ENCODE peak calls at places on chromosomes 6 and 20, in eight cellular contexts. One of them, this sample, is unnamed.
A peak's percentile ranks its signal among the peaks of the same experiment; 100 is the strongest.

GRCh38 chr6:90940812-90941481 is 354.1 kb upstream of the MAP3K7 start:
- DNase-seq in NCI-H1092 treated with DMSO at 0.1 percent for 48 hours: peak; percentile 77
- DNase-seq in EH: peak; percentile 14
- DNase-seq in HS-5: peak; percentile 68
- DNase-seq in stimulated activated CD8-positive, alpha-beta memory T cell treated with anti-CD3 and anti-CD28 coated beads, Interleukin-15, amount 100 ng/mL, for 4 hours: no peak
- DNase-seq in central memory CD4-positive, alpha-beta T cell: peak; percentile 59
- DNase-seq in effector memory CD8-positive, alpha-beta T cell: no peak
- DNase-seq in NCI-H1105: peak; percentile 29
- DNase-seq in this sample: peak; percentile 51

GRCh38 chr20:16215056-16215455 is 358.2 kb downstream of the KIF16B start:
- DNase-seq in effector memory CD8-positive, alpha-beta T cell: no peak
- DNase-seq in HS-5: no peak
- DNase-seq in central memory CD4-positive, alpha-beta T cell: no peak
- DNase-seq in stimulated activated CD8-positive, alpha-beta memory T cell treated with anti-CD3 and anti-CD28 coated beads, Interleukin-15, amount 100 ng/mL, for 4 hours: no peak
- DNase-seq in EH: no peak
- DNase-seq in NCI-H1092 treated with DMSO at 0.1 percent for 48 hours: no peak
- DNase-seq in NCI-H1105: no peak
- DNase-seq in this sample: no peak

GRCh38 chr6:44533221-44533820 is 145.8 kb downstream of the CDC5L start:
- DNase-seq in effector memory CD8-positive, alpha-beta T cell: no peak
- DNase-seq in central memory CD4-positive, alpha-beta T cell: no peak
- DNase-seq in stimulated activated CD8-positive, alpha-beta memory T cell treated with anti-CD3 and anti-CD28 coated beads, Interleukin-15, amount 100 ng/mL, for 4 hours: no peak
- DNase-seq in NCI-H1092 treated with DMSO at 0.1 percent for 48 hours: no peak
- DNase-seq in HS-5: no peak
- DNase-seq in NCI-H1105: no peak
- DNase-seq in EH: no peak
- DNase-seq in this sample: no peak

GRCh38 chr6:54057068-54057467 is 54.2 kb upstream of the MLIP start:
- DNase-seq in NCI-H1105: no peak
- DNase-seq in EH: no peak
- DNase-seq in NCI-H1092 treated with DMSO at 0.1 percent for 48 hours: no peak
- DNase-seq in HS-5: no peak
- DNase-seq in stimulated activated CD8-positive, alpha-beta memory T cell treated with anti-CD3 and anti-CD28 coated beads, Interleukin-15, amount 100 ng/mL, for 4 hours: no peak
- DNase-seq in central memory CD4-positive, alpha-beta T cell: no peak
- DNase-seq in effector memory CD8-positive, alpha-beta T cell: no peak
- DNase-seq in this sample: no peak

GRCh38 chr6:17505767-17506280 is 94.3 kb upstream of the FAM8A1 start:
- DNase-seq in NCI-H1092 treated with DMSO at 0.1 percent for 48 hours: no peak
- DNase-seq in HS-5: no peak
- DNase-seq in NCI-H1105: no peak
- DNase-seq in effector memory CD8-positive, alpha-beta T cell: no peak
- DNase-seq in EH: peak; percentile 79
- DNase-seq in stimulated activated CD8-positive, alpha-beta memory T cell treated with anti-CD3 and anti-CD28 coated beads, Interleukin-15, amount 100 ng/mL, for 4 hours: no peak
- DNase-seq in central memory CD4-positive, alpha-beta T cell: no peak
- DNase-seq in this sample: no peak

GRCh38 chr20:59017493-59018231 is 1.6 kb upstream of the TUBB1 start:
- DNase-seq in EH: no peak
- DNase-seq in HS-5: no peak
- DNase-seq in effector memory CD8-positive, alpha-beta T cell: no peak
- DNase-seq in NCI-H1092 treated with DMSO at 0.1 percent for 48 hours: no peak
- DNase-seq in NCI-H1105: no peak
- DNase-seq in central memory CD4-positive, alpha-beta T cell: no peak
- DNase-seq in stimulated activated CD8-positive, alpha-beta memory T cell treated with anti-CD3 and anti-CD28 coated beads, Interleukin-15, amount 100 ng/mL, for 4 hours: no peak
- DNase-seq in this sample: no peak

GRCh38 chr6:31826793-31827285 is 699 bp upstream of the HSPA1B start:
- DNase-seq in central memory CD4-positive, alpha-beta T cell: no peak
- DNase-seq in effector memory CD8-positive, alpha-beta T cell: no peak
- DNase-seq in NCI-H1105: peak; percentile 54
- DNase-seq in HS-5: no peak
- DNase-seq in NCI-H1092 treated with DMSO at 0.1 percent for 48 hours: no peak
- DNase-seq in stimulated activated CD8-positive, alpha-beta memory T cell treated with anti-CD3 and anti-CD28 coated beads, Interleukin-15, amount 100 ng/mL, for 4 hours: no peak
- DNase-seq in EH: peak; percentile 91
- DNase-seq in this sample: no peak

GRCh38 chr6:71333700-71334099 is 45.1 kb downstream of the OGFRL1 start:
- DNase-seq in stimulated activated CD8-positive, alpha-beta memory T cell treated with anti-CD3 and anti-CD28 coated beads, Interleukin-15, amount 100 ng/mL, for 4 hours: no peak
- DNase-seq in HS-5: peak; percentile 76
- DNase-seq in central memory CD4-positive, alpha-beta T cell: no peak
- DNase-seq in NCI-H1105: no peak
- DNase-seq in NCI-H1092 treated with DMSO at 0.1 percent for 48 hours: no peak
- DNase-seq in effector memory CD8-positive, alpha-beta T cell: no peak
- DNase-seq in EH: peak; percentile 92
- DNase-seq in this sample: no peak

GRCh38 chr6:145960918-145961604 is 3.1 kb downstream of the SHPRH start:
- DNase-seq in HS-5: no peak
- DNase-seq in EH: peak; percentile 27
- DNase-seq in central memory CD4-positive, alpha-beta T cell: no peak
- DNase-seq in effector memory CD8-positive, alpha-beta T cell: no peak
- DNase-seq in stimulated activated CD8-positive, alpha-beta memory T cell treated with anti-CD3 and anti-CD28 coated beads, Interleukin-15, amount 100 ng/mL, for 4 hours: no peak
- DNase-seq in NCI-H1092 treated with DMSO at 0.1 percent for 48 hours: no peak
- DNase-seq in NCI-H1105: no peak
- DNase-seq in this sample: no peak

GRCh38 chr6:113893866-113894265 is 36.7 kb downstream of the MARCKS start:
- DNase-seq in NCI-H1092 treated with DMSO at 0.1 percent for 48 hours: no peak
- DNase-seq in effector memory CD8-positive, alpha-beta T cell: no peak
- DNase-seq in NCI-H1105: no peak
- DNase-seq in central memory CD4-positive, alpha-beta T cell: no peak
- DNase-seq in EH: peak; percentile 41
- DNase-seq in HS-5: peak; percentile 24
- DNase-seq in stimulated activated CD8-positive, alpha-beta memory T cell treated with anti-CD3 and anti-CD28 coated beads, Interleukin-15, amount 100 ng/mL, for 4 hours: no peak
- DNase-seq in this sample: no peak

GRCh38 chr6:130697661-130698535 is 129.3 kb upstream of the SMLR1 start:
- DNase-seq in central memory CD4-positive, alpha-beta T cell: peak; percentile 36
- DNase-seq in stimulated activated CD8-positive, alpha-beta memory T cell treated with anti-CD3 and anti-CD28 coated beads, Interleukin-15, amount 100 ng/mL, for 4 hours: peak; percentile 44
- DNase-seq in NCI-H1105: peak; percentile 23
- DNase-seq in NCI-H1092 treated with DMSO at 0.1 percent for 48 hours: peak; percentile 21
- DNase-seq in effector memory CD8-positive, alpha-beta T cell: peak; percentile 46
- DNase-seq in EH: peak; percentile 67
- DNase-seq in HS-5: peak; percentile 48
- DNase-seq in this sample: peak; percentile 84

GRCh38 chr20:48583171-48583570 is 244.6 kb downstream of the PREX1 start:
- DNase-seq in HS-5: no peak
- DNase-seq in NCI-H1092 treated with DMSO at 0.1 percent for 48 hours: no peak
- DNase-seq in effector memory CD8-positive, alpha-beta T cell: no peak
- DNase-seq in NCI-H1105: no peak
- DNase-seq in central memory CD4-positive, alpha-beta T cell: no peak
- DNase-seq in EH: no peak
- DNase-seq in stimulated activated CD8-positive, alpha-beta memory T cell treated with anti-CD3 and anti-CD28 coated beads, Interleukin-15, amount 100 ng/mL, for 4 hours: no peak
- DNase-seq in this sample: no peak

GRCh38 chr6:105164418-105164817 is 15.4 kb downstream of the POPDC3 start:
- DNase-seq in effector memory CD8-positive, alpha-beta T cell: no peak
- DNase-seq in HS-5: no peak
- DNase-seq in central memory CD4-positive, alpha-beta T cell: no peak
- DNase-seq in NCI-H1105: no peak
- DNase-seq in stimulated activated CD8-positive, alpha-beta memory T cell treated with anti-CD3 and anti-CD28 coated beads, Interleukin-15, amount 100 ng/mL, for 4 hours: no peak
- DNase-seq in NCI-H1092 treated with DMSO at 0.1 percent for 48 hours: no peak
- DNase-seq in EH: peak; percentile 46
- DNase-seq in this sample: no peak

GRCh38 chr20:2814076-2814475 is 711 bp upstream of the C20orf141 start:
- DNase-seq in EH: peak; percentile 39
- DNase-seq in NCI-H1105: no peak
- DNase-seq in central memory CD4-positive, alpha-beta T cell: no peak
- DNase-seq in effector memory CD8-positive, alpha-beta T cell: no peak
- DNase-seq in stimulated activated CD8-positive, alpha-beta memory T cell treated with anti-CD3 and anti-CD28 coated beads, Interleukin-15, amount 100 ng/mL, for 4 hours: no peak
- DNase-seq in HS-5: no peak
- DNase-seq in NCI-H1092 treated with DMSO at 0.1 percent for 48 hours: no peak
- DNase-seq in this sample: no peak

GRCh38 chr6:154197176-154197850 is 158.3 kb downstream of the OPRM1 start:
- DNase-seq in HS-5: peak; percentile 43
- DNase-seq in NCI-H1092 treated with DMSO at 0.1 percent for 48 hours: peak; percentile 59
- DNase-seq in stimulated activated CD8-positive, alpha-beta memory T cell treated with anti-CD3 and anti-CD28 coated beads, Interleukin-15, amount 100 ng/mL, for 4 hours: no peak
- DNase-seq in NCI-H1105: no peak
- DNase-seq in effector memory CD8-positive, alpha-beta T cell: no peak
- DNase-seq in central memory CD4-positive, alpha-beta T cell: no peak
- DNase-seq in EH: peak; percentile 13
- DNase-seq in this sample: no peak

GRCh38 chr6:156778615-156779205 is 1.5 kb downstream of the ARID1B start:
- DNase-seq in effector memory CD8-positive, alpha-beta T cell: peak; percentile 17
- DNase-seq in EH: peak; percentile 64
- DNase-seq in NCI-H1105: peak; percentile 72
- DNase-seq in NCI-H1092 treated with DMSO at 0.1 percent for 48 hours: peak; percentile 51
- DNase-seq in central memory CD4-positive, alpha-beta T cell: peak; percentile 33
- DNase-seq in stimulated activated CD8-positive, alpha-beta memory T cell treated with anti-CD3 and anti-CD28 coated beads, Interleukin-15, amount 100 ng/mL, for 4 hours: peak; percentile 9
- DNase-seq in HS-5: no peak
- DNase-seq in this sample: peak; percentile 45

GRCh38 chr6:32933661-32934085 is 7.2 kb downstream of the HLA-DMB start:
- DNase-seq in effector memory CD8-positive, alpha-beta T cell: peak; percentile 70
- DNase-seq in NCI-H1092 treated with DMSO at 0.1 percent for 48 hours: peak; percentile 28
- DNase-seq in NCI-H1105: peak; percentile 44
- DNase-seq in stimulated activated CD8-positive, alpha-beta memory T cell treated with anti-CD3 and anti-CD28 coated beads, Interleukin-15, amount 100 ng/mL, for 4 hours: peak; percentile 50
- DNase-seq in EH: peak; percentile 77
- DNase-seq in central memory CD4-positive, alpha-beta T cell: peak; percentile 65
- DNase-seq in HS-5: peak; percentile 51
- DNase-seq in this sample: peak; percentile 79

GRCh38 chr6:43766964-43767461 is 3.0 kb upstream of the VEGFA start:
- DNase-seq in NCI-H1092 treated with DMSO at 0.1 percent for 48 hours: no peak
- DNase-seq in central memory CD4-positive, alpha-beta T cell: no peak
- DNase-seq in effector memory CD8-positive, alpha-beta T cell: no peak
- DNase-seq in stimulated activated CD8-positive, alpha-beta memory T cell treated with anti-CD3 and anti-CD28 coated beads, Interleukin-15, amount 100 ng/mL, for 4 hours: no peak
- DNase-seq in HS-5: no peak
- DNase-seq in EH: no peak
- DNase-seq in NCI-H1105: no peak
- DNase-seq in this sample: no peak

GRCh38 chr20:16096756-16097326 is 476.4 kb downstream of the KIF16B start:
- DNase-seq in NCI-H1092 treated with DMSO at 0.1 percent for 48 hours: no peak
- DNase-seq in EH: no peak
- DNase-seq in HS-5: no peak
- DNase-seq in effector memory CD8-positive, alpha-beta T cell: no peak
- DNase-seq in central memory CD4-positive, alpha-beta T cell: no peak
- DNase-seq in NCI-H1105: peak; percentile 31
- DNase-seq in stimulated activated CD8-positive, alpha-beta memory T cell treated with anti-CD3 and anti-CD28 coated beads, Interleukin-15, amount 100 ng/mL, for 4 hours: no peak
- DNase-seq in this sample: no peak

GRCh38 chr20:61044499-61044898 is 207.6 kb upstream of the CDH4 start:
- DNase-seq in central memory CD4-positive, alpha-beta T cell: no peak
- DNase-seq in stimulated activated CD8-positive, alpha-beta memory T cell treated with anti-CD3 and anti-CD28 coated beads, Interleukin-15, amount 100 ng/mL, for 4 hours: no peak
- DNase-seq in EH: no peak
- DNase-seq in NCI-H1105: no peak
- DNase-seq in NCI-H1092 treated with DMSO at 0.1 percent for 48 hours: no peak
- DNase-seq in effector memory CD8-positive, alpha-beta T cell: no peak
- DNase-seq in HS-5: no peak
- DNase-seq in this sample: no peak

GRCh38 chr6:34196833-34197195 is 39.9 kb upstream of the HMGA1 start:
- DNase-seq in central memory CD4-positive, alpha-beta T cell: no peak
- DNase-seq in NCI-H1105: no peak
- DNase-seq in stimulated activated CD8-positive, alpha-beta memory T cell treated with anti-CD3 and anti-CD28 coated beads, Interleukin-15, amount 100 ng/mL, for 4 hours: no peak
- DNase-seq in NCI-H1092 treated with DMSO at 0.1 percent for 48 hours: no peak
- DNase-seq in effector memory CD8-positive, alpha-beta T cell: no peak
- DNase-seq in EH: no peak
- DNase-seq in HS-5: no peak
- DNase-seq in this sample: no peak

GRCh38 chr20:37837934-37838333 is 65.0 kb upstream of the VSTM2L start:
- DNase-seq in HS-5: no peak
- DNase-seq in effector memory CD8-positive, alpha-beta T cell: no peak
- DNase-seq in stimulated activated CD8-positive, alpha-beta memory T cell treated with anti-CD3 and anti-CD28 coated beads, Interleukin-15, amount 100 ng/mL, for 4 hours: no peak
- DNase-seq in NCI-H1105: no peak
- DNase-seq in NCI-H1092 treated with DMSO at 0.1 percent for 48 hours: no peak
- DNase-seq in EH: no peak
- DNase-seq in central memory CD4-positive, alpha-beta T cell: no peak
- DNase-seq in this sample: no peak

GRCh38 chr20:32510601-32511357 is 74.4 kb downstream of the NOL4L start:
- DNase-seq in HS-5: no peak
- DNase-seq in central memory CD4-positive, alpha-beta T cell: no peak
- DNase-seq in EH: no peak
- DNase-seq in NCI-H1092 treated with DMSO at 0.1 percent for 48 hours: peak; percentile 26
- DNase-seq in NCI-H1105: peak; percentile 40
- DNase-seq in effector memory CD8-positive, alpha-beta T cell: no peak
- DNase-seq in stimulated activated CD8-positive, alpha-beta memory T cell treated with anti-CD3 and anti-CD28 coated beads, Interleukin-15, amount 100 ng/mL, for 4 hours: no peak
- DNase-seq in this sample: no peak

GRCh38 chr6:44253307-44254101 is 3.8 kb downstream of the SLC35B2 start:
- DNase-seq in stimulated activated CD8-positive, alpha-beta memory T cell treated with anti-CD3 and anti-CD28 coated beads, Interleukin-15, amount 100 ng/mL, for 4 hours: peak; percentile 19
- DNase-seq in HS-5: no peak
- DNase-seq in EH: peak; percentile 56
- DNase-seq in central memory CD4-positive, alpha-beta T cell: peak; percentile 53
- DNase-seq in effector memory CD8-positive, alpha-beta T cell: peak; percentile 64
- DNase-seq in NCI-H1105: peak; percentile 12
- DNase-seq in NCI-H1092 treated with DMSO at 0.1 percent for 48 hours: peak; percentile 13
- DNase-seq in this sample: peak; percentile 61

GRCh38 chr20:4592316-4593148 is 129.2 kb upstream of the PRND start:
- DNase-seq in effector memory CD8-positive, alpha-beta T cell: peak; percentile 39
- DNase-seq in central memory CD4-positive, alpha-beta T cell: peak; percentile 30
- DNase-seq in NCI-H1105: peak; percentile 25
- DNase-seq in stimulated activated CD8-positive, alpha-beta memory T cell treated with anti-CD3 and anti-CD28 coated beads, Interleukin-15, amount 100 ng/mL, for 4 hours: peak; percentile 11
- DNase-seq in HS-5: no peak
- DNase-seq in EH: peak; percentile 52
- DNase-seq in NCI-H1092 treated with DMSO at 0.1 percent for 48 hours: no peak
- DNase-seq in this sample: peak; percentile 39

GRCh38 chr6:122187186-122187585 is 212.3 kb upstream of the HSF2 start:
- DNase-seq in central memory CD4-positive, alpha-beta T cell: no peak
- DNase-seq in HS-5: no peak
- DNase-seq in NCI-H1105: no peak
- DNase-seq in stimulated activated CD8-positive, alpha-beta memory T cell treated with anti-CD3 and anti-CD28 coated beads, Interleukin-15, amount 100 ng/mL, for 4 hours: no peak
- DNase-seq in EH: no peak
- DNase-seq in NCI-H1092 treated with DMSO at 0.1 percent for 48 hours: no peak
- DNase-seq in effector memory CD8-positive, alpha-beta T cell: no peak
- DNase-seq in this sample: no peak

GRCh38 chr20:2756056-2756611 is 44.3 kb downstream of the CPXM1 start:
- DNase-seq in NCI-H1092 treated with DMSO at 0.1 percent for 48 hours: peak; percentile 24
- DNase-seq in central memory CD4-positive, alpha-beta T cell: no peak
- DNase-seq in EH: peak; percentile 62
- DNase-seq in stimulated activated CD8-positive, alpha-beta memory T cell treated with anti-CD3 and anti-CD28 coated beads, Interleukin-15, amount 100 ng/mL, for 4 hours: no peak
- DNase-seq in HS-5: no peak
- DNase-seq in effector memory CD8-positive, alpha-beta T cell: no peak
- DNase-seq in NCI-H1105: no peak
- DNase-seq in this sample: no peak

This sample was measured in CD4-positive, CD25-positive, alpha-beta regulatory T cell.